ENCODE peak calls at places on chromosome 16, in seven cellular contexts. H, C, N, Y, E, P and Z are unnamed samples.

GRCh38 chr16:53999841-54000240 is 286.7 kb downstream of the IRX3 start:
- DNase-seq in Y (no peak), E (no peak), N (no peak), H (no peak), C (no peak), P (peak; percentile 78), Z (no peak)

GRCh38 chr16:49640606-49641005 is 215.3 kb downstream of the ZNF423 start:
- DNase-seq in Y (no peak), H (no peak), E (no peak), C (no peak), P (peak; percentile 37), N (no peak), Z (no peak)

GRCh38 chr16:83552193-83552592 is 255.6 kb upstream of the HSBP1 start:
- DNase-seq in C (no peak), H (no peak), P (peak; percentile 62), E (no peak), N (no peak), Y (no peak), Z (no peak)

GRCh38 chr16:54171855-54172537 is 114.6 kb downstream of the IRX3 start:
- DNase-seq in E (no peak), Y (no peak), P (peak; percentile 90), H (no peak), N (no peak), C (no peak), Z (no peak)

GRCh38 chr16:48271728-48272127 is 24.4 kb upstream of the ABCC11 start:
- DNase-seq in H (no peak), C (no peak), N (no peak), E (no peak), Y (no peak), P (peak; percentile 22), Z (no peak)

GRCh38 chr16:49441366-49441780 is 67.8 kb downstream of the C16orf78 start:
- DNase-seq in P (no peak), C (peak; percentile 90), H (peak; percentile 92), E (no peak), Y (peak; percentile 82), N (peak; percentile 15), Z (peak; percentile 24)

GRCh38 chr16:18832613-18833012 is 31.3 kb upstream of the ARL6IP1 start:
- DNase-seq in Y (no peak), C (no peak), E (no peak), H (no peak), N (no peak), P (no peak), Z (no peak)

GRCh38 chr16:66493490-66494401 is 56.2 kb downstream of the TK2 start:
- DNase-seq in N (no peak), H (no peak), C (peak; percentile 36), E (no peak), P (no peak), Y (no peak), Z (peak; percentile 13)

GRCh38 chr16:10180771-10181163 is 1.5 kb downstream of the GRIN2A start:
- DNase-seq in H (peak; percentile 51), E (no peak), C (no peak), P (peak; percentile 20), Y (peak; percentile 57), N (no peak), Z (peak; percentile 41)

GRCh38 chr16:47019563-47019962 is 46.1 kb upstream of the DNAJA2 start:
- DNase-seq in C (no peak), N (no peak), E (no peak), H (no peak), P (peak; percentile 8), Y (no peak), Z (no peak)

GRCh38 chr16:14004031-14004718 is 66.9 kb upstream of the MRTFB start:
- DNase-seq in H (no peak), Y (no peak), P (no peak), C (no peak), E (no peak), N (no peak), Z (no peak)

GRCh38 chr16:70706948-70707465 is 21.2 kb upstream of the MTSS2 start:
- DNase-seq in E (no peak), Y (no peak), N (no peak), P (peak; percentile 67), H (no peak), C (no peak), Z (no peak)

GRCh38 chr16:73025506-73026131 is 22.3 kb downstream of the ZFHX3 start:
- DNase-seq in N (no peak), C (peak; percentile 41), H (no peak), E (no peak), Y (no peak), P (peak; percentile 70), Z (no peak)

GRCh38 chr16:50208460-50208931 is 55.4 kb downstream of the TENT4B start:
- DNase-seq in E (no peak), N (no peak), Y (no peak), H (no peak), C (no peak), P (peak; percentile 65), Z (no peak)

GRCh38 chr16:7304932-7305331 is 27.7 kb upstream of the RBFOX1 start:
- DNase-seq in P (no peak), N (no peak), Y (no peak), E (no peak), H (no peak), C (no peak), Z (no peak)

GRCh38 chr16:7304257-7304656 is 28.4 kb upstream of the RBFOX1 start:
- DNase-seq in E (no peak), H (no peak), C (no peak), N (no peak), Y (no peak), P (no peak), Z (no peak)

GRCh38 chr16:7303677-7304200 is 28.9 kb upstream of the RBFOX1 start:
- DNase-seq in C (no peak), E (no peak), Y (no peak), P (no peak), H (no peak), N (no peak), Z (no peak)

DNA sequence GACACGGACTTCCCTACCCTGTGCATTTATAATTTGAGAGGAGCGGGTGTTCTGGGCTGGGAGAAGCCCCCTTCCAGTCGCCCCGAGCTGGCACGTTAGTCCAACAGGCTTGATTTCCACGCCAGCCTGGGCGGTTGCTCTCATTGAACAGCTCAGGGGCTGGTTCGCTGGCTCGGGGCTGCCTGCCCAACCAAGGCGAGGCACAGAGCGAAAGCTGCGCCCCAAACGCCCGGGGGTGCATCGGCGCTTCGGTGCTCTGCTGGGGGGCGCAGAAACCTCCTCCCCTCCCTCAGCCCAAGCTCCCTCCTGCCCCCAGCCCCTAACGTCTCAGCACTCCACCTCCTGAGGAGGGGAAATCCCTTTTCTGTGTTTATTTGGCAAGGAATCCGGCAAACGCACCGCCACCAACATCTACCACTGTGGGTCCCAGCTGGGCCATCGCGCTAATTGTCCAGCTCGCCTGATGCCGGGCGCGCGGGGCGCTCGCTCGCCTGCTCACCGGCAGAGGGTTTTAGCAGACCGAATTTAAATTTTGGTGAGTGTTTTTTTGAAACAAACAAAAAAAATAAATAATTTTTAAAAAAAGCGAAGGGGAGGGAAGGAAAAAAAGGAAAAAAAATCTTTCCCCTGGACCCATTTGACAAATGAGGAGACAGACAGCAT is 29.5 kb upstream of the RBFOX1 start:
- DNase-seq in N (no peak), E (no peak), H (no peak), P (no peak), C (no peak), Y (no peak), Z (no peak)
- TF ChIP-seq CTCF in N (no peak), E (no peak), H (no peak), P (no peak), C (no peak), Y (no peak), Z (no peak)

GRCh38 chr16:5604770-5605169 is 507.2 kb upstream of the EEF2KMT start:
- DNase-seq in E (no peak), H (peak; percentile 9), Y (no peak), N (no peak), C (no peak), P (no peak), Z (no peak)
- TF ChIP-seq CTCF in E (no peak), H (no peak), Y (no peak), N (no peak), C (no peak), P (no peak), Z (no peak)

GRCh38 chr16:65342231-65342866 is 220.5 kb upstream of the CDH11 start:
- DNase-seq in H (no peak), P (peak; percentile 8), E (no peak), N (no peak), C (no peak), Y (no peak), Z (no peak)
- TF ChIP-seq CTCF in H (no peak), P (no peak), E (no peak), N (no peak), C (no peak), Y (no peak), Z (no peak)

GRCh38 chr16:3003582-3004270 is 9.0 kb upstream of the CLDN9 start:
- DNase-seq in P (peak; percentile 97), E (peak; percentile 99), N (peak; percentile 79), C (peak; percentile 99), Y (peak; percentile 99), H (peak; percentile 100), Z (peak; percentile 87)
- TF ChIP-seq CTCF in P (no peak), E (peak; percentile 85), N (peak; percentile 64), C (peak; percentile 53), Y (peak; percentile 73), H (peak; percentile 38), Z (no peak)

DNA sequence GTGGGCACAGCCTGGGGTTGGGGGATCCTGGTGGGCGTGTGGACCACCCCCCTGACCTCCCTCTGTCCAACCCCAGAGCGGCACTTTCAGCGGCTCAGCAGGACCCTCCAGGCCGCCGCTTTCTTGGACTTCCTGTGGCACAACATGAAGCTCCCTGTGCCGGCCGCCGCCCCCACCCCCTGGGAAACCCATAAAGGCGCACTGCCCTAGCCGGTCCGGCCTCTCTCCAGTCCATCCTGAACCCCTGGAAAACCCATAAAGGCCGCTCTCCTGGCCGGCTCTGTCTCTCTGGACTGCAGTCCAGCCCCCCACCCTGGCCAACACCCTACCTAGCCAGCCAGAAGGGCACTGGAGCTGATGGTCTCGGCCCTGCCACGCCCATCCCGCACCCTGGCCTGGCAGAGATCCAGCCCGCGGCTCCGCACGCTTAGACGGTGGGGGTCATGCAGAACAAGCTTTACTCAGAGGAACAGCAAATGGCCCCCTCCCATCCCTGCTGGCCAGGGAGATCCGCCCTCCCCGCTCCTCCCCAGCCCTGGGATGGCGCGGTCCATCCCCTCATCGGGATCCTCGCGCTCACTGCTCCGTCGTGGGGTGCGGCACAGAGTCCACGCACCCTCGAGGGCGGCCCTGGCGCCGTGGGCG is 2.7 kb downstream of the NOXO1 start:
- DNase-seq in C (no peak), Y (no peak), E (no peak), P (no peak), N (no peak), H (no peak), Z (no peak)
- TF ChIP-seq CTCF in C (no peak), Y (no peak), E (no peak), P (no peak), N (no peak), H (no peak), Z (no peak)

GRCh38 chr16:67608367-67608766 is 36.6 kb upstream of the CARMIL2 start:
- DNase-seq in E (no peak), P (no peak), N (no peak), H (peak; percentile 24), Y (peak; percentile 36), C (no peak), Z (no peak)

DNA sequence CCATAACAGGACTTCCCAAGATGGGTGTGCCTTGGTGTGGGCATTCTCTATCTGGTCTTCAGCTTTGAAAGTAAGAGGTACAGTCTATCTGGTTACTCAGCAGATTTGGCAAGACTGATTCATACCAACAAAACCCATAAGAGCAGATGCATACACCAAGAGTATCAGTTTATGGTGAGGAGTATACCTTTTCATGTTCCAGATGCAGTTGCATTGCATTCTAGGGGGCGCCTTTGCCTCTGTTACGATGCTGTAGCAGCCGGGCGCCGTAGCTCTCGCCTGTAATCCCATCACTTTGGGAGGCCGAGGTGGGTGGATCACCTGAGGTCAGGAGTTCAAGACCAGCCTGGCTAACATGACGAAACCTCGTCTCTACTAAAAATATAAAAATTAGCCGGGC is 31.1 kb upstream of the CARMIL2 start:
- DNase-seq in N (no peak), H (no peak), C (no peak), Y (no peak), P (no peak), E (no peak), Z (no peak)
- TF ChIP-seq CTCF in N (no peak), H (no peak), C (no peak), Y (peak; percentile 13), P (no peak), E (no peak), Z (no peak)